ENCODE peak calls at places on chromosomes 3 and 15, in nine cellular contexts. One of them, this sample, is unnamed.

GRCh38 chr15:65980824-65981456 is 111.6 kb downstream of the RAB11A start:
- DNase-seq in adrenal gland: peak
- DNase-seq in SJSA1: peak
- DNase-seq in tibial artery: no peak
- DNase-seq in cardiac muscle cell: peak
- DNase-seq in effector memory CD4-positive, alpha-beta T cell: no peak
- DNase-seq in fibroblast of lung: peak
- DNase-seq in sigmoid colon: no peak
- DNase-seq in ovary: peak
- DNase-seq in this sample: peak

GRCh38 chr15:57036352-57036751 is 117.9 kb downstream of the TCF12 start:
- DNase-seq in adrenal gland: no peak
- DNase-seq in SJSA1: no peak
- DNase-seq in tibial artery: no peak
- DNase-seq in cardiac muscle cell: no peak
- DNase-seq in effector memory CD4-positive, alpha-beta T cell: no peak
- DNase-seq in fibroblast of lung: no peak
- DNase-seq in sigmoid colon: no peak
- DNase-seq in ovary: no peak
- DNase-seq in this sample: no peak

GRCh38 chr15:68598171-68599152 is 19.7 kb downstream of the CORO2B start:
- DNase-seq in adrenal gland: no peak
- DNase-seq in SJSA1: no peak
- DNase-seq in tibial artery: no peak
- DNase-seq in cardiac muscle cell: peak
- DNase-seq in effector memory CD4-positive, alpha-beta T cell: no peak
- DNase-seq in fibroblast of lung: peak
- DNase-seq in sigmoid colon: no peak
- DNase-seq in ovary: peak
- DNase-seq in this sample: no peak

GRCh38 chr3:67362686-67363085 is 291.7 kb downstream of the SUCLG2 start:
- DNase-seq in adrenal gland: no peak
- DNase-seq in SJSA1: no peak
- DNase-seq in tibial artery: no peak
- DNase-seq in cardiac muscle cell: no peak
- DNase-seq in effector memory CD4-positive, alpha-beta T cell: no peak
- DNase-seq in fibroblast of lung: peak
- DNase-seq in sigmoid colon: no peak
- DNase-seq in ovary: no peak
- DNase-seq in this sample: no peak

GRCh38 chr15:60006808-60007346 is 2.8 kb downstream of the FOXB1 start:
- DNase-seq in adrenal gland: no peak
- DNase-seq in SJSA1: no peak
- DNase-seq in tibial artery: no peak
- DNase-seq in cardiac muscle cell: no peak
- DNase-seq in effector memory CD4-positive, alpha-beta T cell: no peak
- DNase-seq in fibroblast of lung: peak
- DNase-seq in sigmoid colon: no peak
- DNase-seq in ovary: no peak
- DNase-seq in this sample: no peak

GRCh38 chr3:43692085-43692484 is 1.3 kb downstream of the ABHD5 start:
- DNase-seq in adrenal gland: no peak
- DNase-seq in SJSA1: no peak
- DNase-seq in tibial artery: no peak
- DNase-seq in cardiac muscle cell: no peak
- DNase-seq in effector memory CD4-positive, alpha-beta T cell: no peak
- DNase-seq in fibroblast of lung: no peak
- DNase-seq in sigmoid colon: no peak
- DNase-seq in ovary: no peak
- DNase-seq in this sample: no peak

GRCh38 chr3:58630081-58630709 is 36.4 kb downstream of the FAM3D start:
- DNase-seq in adrenal gland: peak
- DNase-seq in SJSA1: peak
- DNase-seq in tibial artery: no peak
- DNase-seq in cardiac muscle cell: peak
- DNase-seq in effector memory CD4-positive, alpha-beta T cell: peak
- DNase-seq in fibroblast of lung: peak
- DNase-seq in sigmoid colon: peak
- DNase-seq in ovary: peak
- DNase-seq in this sample: peak

GRCh38 chr3:187006884-187007630 is 76.7 kb downstream of the ST6GAL1 start:
- DNase-seq in adrenal gland: no peak
- DNase-seq in SJSA1: no peak
- DNase-seq in tibial artery: no peak
- DNase-seq in cardiac muscle cell: no peak
- DNase-seq in effector memory CD4-positive, alpha-beta T cell: no peak
- DNase-seq in fibroblast of lung: peak
- DNase-seq in sigmoid colon: no peak
- DNase-seq in ovary: no peak
- DNase-seq in this sample: no peak

GRCh38 chr15:47618216-47618615 is 99.1 kb upstream of the SEMA6D start:
- DNase-seq in adrenal gland: no peak
- DNase-seq in SJSA1: no peak
- DNase-seq in tibial artery: no peak
- DNase-seq in cardiac muscle cell: no peak
- DNase-seq in effector memory CD4-positive, alpha-beta T cell: no peak
- DNase-seq in fibroblast of lung: no peak
- DNase-seq in sigmoid colon: no peak
- DNase-seq in ovary: no peak
- DNase-seq in this sample: peak

GRCh38 chr3:52439426-52440248 is 5.3 kb downstream of the SEMA3G start:
- DNase-seq in adrenal gland: no peak
- DNase-seq in SJSA1: no peak
- DNase-seq in tibial artery: peak
- DNase-seq in cardiac muscle cell: no peak
- DNase-seq in effector memory CD4-positive, alpha-beta T cell: no peak
- DNase-seq in fibroblast of lung: no peak
- DNase-seq in sigmoid colon: peak
- DNase-seq in ovary: no peak
- DNase-seq in this sample: no peak

GRCh38 chr15:69537888-69538287 is 85.3 kb downstream of the RPLP1 start:
- DNase-seq in adrenal gland: no peak
- DNase-seq in SJSA1: no peak
- DNase-seq in tibial artery: no peak
- DNase-seq in cardiac muscle cell: no peak
- DNase-seq in effector memory CD4-positive, alpha-beta T cell: no peak
- DNase-seq in fibroblast of lung: no peak
- DNase-seq in sigmoid colon: no peak
- DNase-seq in ovary: no peak
- DNase-seq in this sample: no peak

GRCh38 chr15:55588070-55588817 is at the start of gene PYGO1:
- DNase-seq in adrenal gland: peak
- DNase-seq in SJSA1: peak
- DNase-seq in tibial artery: peak
- DNase-seq in cardiac muscle cell: peak
- DNase-seq in effector memory CD4-positive, alpha-beta T cell: no peak
- DNase-seq in fibroblast of lung: peak
- DNase-seq in sigmoid colon: peak
- DNase-seq in ovary: peak
- DNase-seq in this sample: peak

DNA sequence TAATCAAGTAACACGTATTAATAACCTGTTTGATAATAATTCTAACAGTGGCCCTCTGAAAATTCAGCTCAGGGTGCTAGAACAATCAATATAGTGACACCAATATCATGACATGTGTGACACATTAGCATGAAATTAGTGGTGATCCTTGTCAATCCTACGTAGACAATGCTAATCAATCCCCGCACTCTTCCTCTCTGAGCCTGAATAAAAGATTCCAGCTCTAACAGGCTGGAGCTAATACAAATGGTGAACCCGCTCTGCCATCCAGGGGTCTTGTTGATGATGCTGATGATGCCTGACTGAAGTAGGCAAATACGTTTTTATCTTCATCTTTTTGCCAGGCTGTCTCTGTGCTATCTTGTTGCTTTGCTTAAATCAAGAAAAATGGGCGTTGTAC is 462.5 kb downstream of the MAGI1 start:
- DNase-seq in adrenal gland: no peak
- DNase-seq in SJSA1: no peak
- DNase-seq in tibial artery: no peak
- DNase-seq in cardiac muscle cell: no peak
- DNase-seq in effector memory CD4-positive, alpha-beta T cell: no peak
- DNase-seq in fibroblast of lung: no peak
- DNase-seq in sigmoid colon: no peak
- DNase-seq in ovary: no peak
- DNase-seq in this sample: no peak
- H3K27ac ChIP-seq in adrenal gland: no peak
- H3K27ac ChIP-seq in SJSA1: peak
- H3K27ac ChIP-seq in tibial artery: peak
- H3K27ac ChIP-seq in cardiac muscle cell: no peak
- H3K27ac ChIP-seq in effector memory CD4-positive, alpha-beta T cell: no peak
- H3K27ac ChIP-seq in fibroblast of lung: peak
- H3K27ac ChIP-seq in sigmoid colon: peak
- H3K27ac ChIP-seq in ovary: no peak
- H3K27ac ChIP-seq in this sample: no peak

GRCh38 chr15:101153801-101154656 is 97.8 kb downstream of the CHSY1 start:
- DNase-seq in adrenal gland: no peak
- DNase-seq in SJSA1: no peak
- DNase-seq in tibial artery: peak
- DNase-seq in cardiac muscle cell: no peak
- DNase-seq in effector memory CD4-positive, alpha-beta T cell: no peak
- DNase-seq in fibroblast of lung: no peak
- DNase-seq in sigmoid colon: peak
- DNase-seq in ovary: no peak
- DNase-seq in this sample: no peak

GRCh38 chr15:101158166-101159095 is 93.4 kb downstream of the CHSY1 start:
- DNase-seq in adrenal gland: no peak
- DNase-seq in SJSA1: no peak
- DNase-seq in tibial artery: peak
- DNase-seq in cardiac muscle cell: no peak
- DNase-seq in effector memory CD4-positive, alpha-beta T cell: no peak
- DNase-seq in fibroblast of lung: no peak
- DNase-seq in sigmoid colon: peak
- DNase-seq in ovary: no peak
- DNase-seq in this sample: no peak

GRCh38 chr15:101157721-101158120 is 94.1 kb downstream of the CHSY1 start:
- DNase-seq in adrenal gland: no peak
- DNase-seq in SJSA1: no peak
- DNase-seq in tibial artery: no peak
- DNase-seq in cardiac muscle cell: no peak
- DNase-seq in effector memory CD4-positive, alpha-beta T cell: no peak
- DNase-seq in fibroblast of lung: no peak
- DNase-seq in sigmoid colon: no peak
- DNase-seq in ovary: no peak
- DNase-seq in this sample: no peak

GRCh38 chr15:101156061-101156460 is 95.8 kb downstream of the CHSY1 start:
- DNase-seq in adrenal gland: no peak
- DNase-seq in SJSA1: no peak
- DNase-seq in tibial artery: no peak
- DNase-seq in cardiac muscle cell: no peak
- DNase-seq in effector memory CD4-positive, alpha-beta T cell: no peak
- DNase-seq in fibroblast of lung: no peak
- DNase-seq in sigmoid colon: peak
- DNase-seq in ovary: no peak
- DNase-seq in this sample: no peak

GRCh38 chr15:101156509-101157159 is 95.2 kb downstream of the CHSY1 start:
- DNase-seq in adrenal gland: no peak
- DNase-seq in SJSA1: peak
- DNase-seq in tibial artery: no peak
- DNase-seq in cardiac muscle cell: no peak
- DNase-seq in effector memory CD4-positive, alpha-beta T cell: no peak
- DNase-seq in fibroblast of lung: peak
- DNase-seq in sigmoid colon: peak
- DNase-seq in ovary: no peak
- DNase-seq in this sample: no peak
- H3K27ac ChIP-seq in adrenal gland: no peak
- H3K27ac ChIP-seq in SJSA1: no peak
- H3K27ac ChIP-seq in tibial artery: no peak
- H3K27ac ChIP-seq in cardiac muscle cell: no peak
- H3K27ac ChIP-seq in effector memory CD4-positive, alpha-beta T cell: no peak
- H3K27ac ChIP-seq in fibroblast of lung: no peak
- H3K27ac ChIP-seq in sigmoid colon: no peak
- H3K27ac ChIP-seq in ovary: no peak
- H3K27ac ChIP-seq in this sample: no peak

DNA sequence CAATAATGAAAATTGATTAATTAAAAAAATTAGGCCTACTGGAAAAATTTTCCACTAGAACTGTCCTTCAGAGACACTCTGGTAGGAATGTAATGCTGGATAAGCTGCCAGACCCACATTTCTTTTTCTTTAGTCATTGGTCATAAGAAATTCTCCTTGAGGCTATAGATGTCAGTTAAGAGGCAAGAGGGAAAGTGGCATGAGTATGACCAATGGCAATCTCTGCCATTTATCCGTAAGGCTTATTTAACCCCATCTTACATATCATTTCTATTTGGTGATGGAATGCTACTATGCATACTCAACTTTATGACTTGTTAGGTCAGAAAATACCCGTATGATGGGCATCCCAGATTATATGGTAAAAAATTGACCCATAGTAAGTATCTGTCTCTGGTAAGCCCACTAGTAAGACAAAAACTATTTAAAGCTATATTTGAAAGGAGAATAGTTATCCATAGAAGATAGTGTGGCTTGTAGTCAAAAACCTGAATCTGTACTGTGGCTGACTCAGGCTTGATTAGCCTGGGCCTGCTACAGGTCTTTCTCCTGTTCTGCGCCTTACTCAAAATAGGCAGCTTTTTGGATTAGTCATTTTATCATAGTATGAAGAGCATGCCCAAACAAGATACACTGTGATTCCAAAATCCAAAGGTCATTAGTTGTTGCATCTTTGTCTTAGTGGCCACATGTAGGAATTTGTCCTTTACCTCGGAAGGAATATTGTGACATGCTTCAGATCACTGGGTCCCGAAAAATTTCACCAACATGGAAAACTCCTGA is 314.7 kb downstream of the PYDC2 start:
- DNase-seq in adrenal gland: no peak
- DNase-seq in SJSA1: no peak
- DNase-seq in tibial artery: no peak
- DNase-seq in cardiac muscle cell: no peak
- DNase-seq in effector memory CD4-positive, alpha-beta T cell: no peak
- DNase-seq in fibroblast of lung: peak
- DNase-seq in sigmoid colon: no peak
- DNase-seq in ovary: no peak
- DNase-seq in this sample: no peak
- H3K27ac ChIP-seq in adrenal gland: no peak
- H3K27ac ChIP-seq in SJSA1: no peak
- H3K27ac ChIP-seq in tibial artery: no peak
- H3K27ac ChIP-seq in cardiac muscle cell: no peak
- H3K27ac ChIP-seq in effector memory CD4-positive, alpha-beta T cell: no peak
- H3K27ac ChIP-seq in fibroblast of lung: no peak
- H3K27ac ChIP-seq in sigmoid colon: no peak
- H3K27ac ChIP-seq in ovary: no peak
- H3K27ac ChIP-seq in this sample: no peak

DNA sequence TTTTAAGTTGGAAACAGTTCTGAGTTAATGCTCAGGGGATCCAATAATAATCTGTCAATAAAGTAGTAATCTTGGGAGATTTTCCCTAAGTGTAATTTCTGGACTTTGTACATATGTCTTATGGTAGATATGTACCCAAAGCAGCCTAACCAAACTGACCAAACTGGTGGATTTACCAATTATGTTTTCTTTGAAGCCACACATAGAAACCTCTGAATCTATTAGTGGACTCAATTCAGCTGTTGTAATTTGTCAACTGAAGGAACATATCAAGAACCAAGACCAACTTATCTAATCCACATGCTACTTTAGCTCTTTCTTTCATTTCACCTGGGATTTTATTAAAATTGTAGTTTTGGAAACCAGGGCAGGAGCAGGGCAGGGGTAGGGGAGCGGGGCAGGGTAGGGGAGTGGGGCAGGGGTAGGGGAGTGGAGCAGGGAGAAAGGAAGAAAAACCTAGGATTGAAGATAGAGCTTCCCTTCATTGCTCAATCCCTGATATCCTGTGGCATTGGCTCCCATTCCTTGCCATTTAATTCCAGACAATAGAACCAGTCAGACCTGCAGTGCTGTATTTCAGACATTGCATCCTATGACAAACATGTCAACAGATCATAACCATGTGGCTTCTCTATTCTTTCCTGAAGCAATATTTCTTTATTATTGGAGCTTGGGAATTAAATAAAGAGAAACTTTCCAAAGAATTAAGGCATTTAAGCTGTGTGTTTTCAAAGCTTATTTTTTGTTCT is 101.8 kb downstream of the NFKBIZ start:
- DNase-seq in adrenal gland: no peak
- DNase-seq in SJSA1: no peak
- DNase-seq in tibial artery: no peak
- DNase-seq in cardiac muscle cell: no peak
- DNase-seq in effector memory CD4-positive, alpha-beta T cell: no peak
- DNase-seq in fibroblast of lung: peak
- DNase-seq in sigmoid colon: no peak
- DNase-seq in ovary: no peak
- DNase-seq in this sample: no peak
- H3K27ac ChIP-seq in adrenal gland: no peak
- H3K27ac ChIP-seq in SJSA1: peak
- H3K27ac ChIP-seq in tibial artery: peak
- H3K27ac ChIP-seq in cardiac muscle cell: peak
- H3K27ac ChIP-seq in effector memory CD4-positive, alpha-beta T cell: no peak
- H3K27ac ChIP-seq in fibroblast of lung: no peak
- H3K27ac ChIP-seq in sigmoid colon: peak
- H3K27ac ChIP-seq in ovary: no peak
- H3K27ac ChIP-seq in this sample: no peak